ENCODE peak calls at places on chromosomes 12 and 14, in nine cellular contexts. C is Panc1; G is endothelial cell of umbilical vein; X is fibroblast of pulmonary artery; E is CD4-positive, alpha-beta memory T cell; Q is choroid plexus epithelial cell; M is AG09309; J is ovary; B is Jurkat, Clone E6-1. S is an unnamed sample.

GRCh38 chr14:76729953-76730505 is 31.2 kb upstream of the VASH1 start:
- DNase-seq in C (no peak), G (peak), X (peak), E (no peak), Q (peak), M (no peak), J (no peak), B (no peak), S (no peak)

GRCh38 chr12:29131539-29131938 is 17.5 kb upstream of the FAR2 start:
- DNase-seq in C (no peak), G (peak), X (peak), E (no peak), Q (peak), M (no peak), J (no peak), B (no peak), S (no peak)

GRCh38 chr12:122946690-122947271 is 19.5 kb downstream of the ABCB9 start:
- DNase-seq in C (peak), G (peak), X (peak), E (no peak), Q (peak), M (peak), J (peak), B (no peak), S (peak)

GRCh38 chr14:36771256-36771655 is 109.6 kb downstream of the PAX9 start:
- DNase-seq in C (no peak), G (peak), X (no peak), E (no peak), Q (no peak), M (no peak), J (no peak), B (no peak), S (no peak)

GRCh38 chr12:122322501-122322900 is 56.2 kb upstream of the VPS33A start:
- DNase-seq in C (no peak), G (peak), X (peak), E (no peak), Q (peak), M (no peak), J (no peak), B (no peak), S (peak)

GRCh38 chr12:10661338-10661737 is 12.5 kb downstream of the STYK1 start:
- DNase-seq in C (no peak), G (no peak), X (peak), E (no peak), Q (peak), M (peak), J (no peak), B (no peak), S (no peak)

GRCh38 chr14:43898709-43899108 is 608.4 kb downstream of the FSCB start:
- DNase-seq in C (no peak), G (no peak), X (peak), E (no peak), Q (no peak), M (no peak), J (no peak), B (peak), S (no peak)

GRCh38 chr12:101862245-101862644 is 15.1 kb upstream of the DRAM1 start:
- DNase-seq in C (no peak), G (no peak), X (no peak), E (no peak), Q (peak), M (no peak), J (no peak), B (no peak), S (no peak)

GRCh38 chr12:66154776-66155175 is 15.0 kb downstream of the TMBIM4 start:
- DNase-seq in C (no peak), G (no peak), X (peak), E (no peak), Q (no peak), M (no peak), J (no peak), B (no peak), S (no peak)

GRCh38 chr12:122730215-122731014 is at the start of gene HCAR1:
- DNase-seq in C (no peak), G (no peak), X (peak), E (peak), Q (peak), M (no peak), J (peak), B (peak), S (no peak)

GRCh38 chr12:2691340-2692111 is 103.2 kb upstream of the FKBP4 start:
- DNase-seq in C (no peak), G (no peak), X (peak), E (peak), Q (no peak), M (no peak), J (no peak), B (peak), S (no peak)
- H3K4me3 ChIP-seq in C (peak), G (peak), X (peak), E (peak), Q (peak), M (no peak), J (peak), B (peak), S (peak)

GRCh38 chr12:108802666-108803036 is 54.7 kb downstream of the SSH1 start:
- DNase-seq in C (no peak), G (peak), X (no peak), E (no peak), Q (peak), M (no peak), J (no peak), B (no peak), S (no peak)
- H3K4me3 ChIP-seq in C (no peak), G (no peak), X (no peak), E (no peak), Q (no peak), M (no peak), J (no peak), B (no peak), S (no peak)

DNA sequence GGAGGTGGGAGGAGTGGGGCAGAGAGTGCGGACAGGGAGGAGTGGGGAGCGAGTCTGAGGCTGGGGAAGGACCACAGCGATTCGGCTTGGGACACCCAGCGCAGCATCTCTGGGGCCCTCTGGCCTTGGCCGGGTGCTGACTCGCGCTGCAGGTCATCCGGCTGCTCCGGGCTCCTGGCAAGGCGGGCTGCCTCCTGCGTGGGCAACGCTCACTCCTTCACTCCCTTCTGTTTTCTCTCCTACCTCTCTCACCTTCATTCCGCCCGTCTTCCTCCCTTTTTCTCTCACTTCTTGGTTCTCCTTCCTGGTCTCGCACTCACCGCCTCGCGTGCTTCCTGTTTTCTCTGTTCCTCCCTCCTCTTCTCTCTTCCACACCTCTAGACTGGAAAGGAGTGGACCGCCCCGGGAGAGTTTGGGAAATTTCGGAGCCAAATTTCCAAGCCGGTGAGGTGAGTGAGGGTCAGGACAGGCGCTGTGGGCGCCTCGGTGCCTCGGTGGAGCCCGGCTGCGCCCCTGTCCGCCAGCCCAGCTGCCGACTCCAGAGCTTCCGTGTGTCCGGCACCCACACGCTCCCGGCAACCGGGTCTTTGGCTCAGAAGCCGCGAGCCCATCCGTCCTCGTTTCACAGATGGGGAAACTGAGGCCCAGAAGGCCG is 86.7 kb downstream of the B4GALNT3 start:
- DNase-seq in C (no peak), G (no peak), X (no peak), E (no peak), Q (no peak), M (no peak), J (no peak), B (no peak), S (no peak)
- H3K4me3 ChIP-seq in C (no peak), G (no peak), X (no peak), E (no peak), Q (no peak), M (no peak), J (no peak), B (no peak), S (no peak)

DNA sequence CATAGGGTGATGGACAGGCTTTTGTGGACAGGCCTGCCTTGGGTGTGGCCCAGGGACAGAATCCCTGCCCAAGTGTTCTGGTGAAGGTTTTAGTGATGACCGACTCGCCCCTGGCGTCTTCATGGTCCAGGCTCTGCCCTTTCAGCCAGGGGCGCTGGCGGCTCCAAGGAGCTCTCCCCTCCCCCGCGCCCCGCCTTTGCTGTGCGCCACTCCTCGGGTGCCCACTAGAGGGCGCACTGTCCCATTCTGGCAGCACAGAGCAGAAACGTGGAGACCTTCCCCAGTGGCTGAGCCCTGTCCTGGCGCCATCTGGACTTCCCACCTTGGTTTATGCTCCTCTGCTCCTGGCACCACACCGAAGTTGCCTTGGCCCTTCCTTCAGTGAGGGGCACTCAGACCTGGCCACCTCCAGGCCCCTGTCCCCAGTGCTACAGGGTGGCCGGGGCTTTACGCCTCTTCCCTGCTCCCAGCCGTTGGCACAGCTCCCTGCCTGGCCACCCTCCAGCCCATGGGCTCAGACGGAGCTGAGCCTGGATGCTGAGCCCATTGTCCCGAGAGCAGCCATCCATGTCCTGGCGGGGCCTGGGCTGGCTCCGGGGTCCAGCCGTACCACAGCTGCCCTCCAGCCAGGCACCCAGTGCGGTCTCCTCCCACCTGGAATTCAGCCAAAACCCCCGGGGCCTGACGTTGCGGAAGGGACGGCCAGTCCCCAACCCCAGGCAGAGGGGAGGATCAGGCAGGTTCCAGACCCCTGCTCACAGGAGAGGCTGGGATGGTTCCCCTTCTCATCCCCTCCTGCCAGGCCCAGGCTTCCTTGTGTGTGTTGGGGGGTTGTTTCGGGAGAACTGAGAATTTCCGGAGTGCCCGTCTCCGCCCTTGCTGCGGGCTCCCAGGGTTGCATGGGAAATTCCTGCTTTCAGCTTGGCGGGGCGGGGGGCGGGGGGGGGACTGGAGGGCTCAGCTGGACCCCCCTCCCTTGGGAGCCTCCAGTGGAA is 5.6 kb upstream of the CRIP1 start:
- DNase-seq in C (no peak), G (peak), X (peak), E (peak), Q (peak), M (peak), J (peak), B (peak), S (peak)
- H3K4me3 ChIP-seq in C (peak), G (no peak), X (peak), E (peak), Q (peak), M (peak), J (peak), B (peak), S (peak)

GRCh38 chr12:57621497-57622292 is 10.5 kb downstream of the ARHGEF25 start:
- DNase-seq in C (no peak), G (peak), X (no peak), E (peak), Q (peak), M (no peak), J (peak), B (no peak), S (no peak)

GRCh38 chr12:57619434-57620244 is 8.4 kb downstream of the ARHGEF25 start:
- DNase-seq in C (no peak), G (no peak), X (no peak), E (no peak), Q (no peak), M (no peak), J (no peak), B (no peak), S (no peak)

GRCh38 chr12:57620245-57620935 is 9.2 kb downstream of the ARHGEF25 start:
- DNase-seq in C (no peak), G (no peak), X (no peak), E (no peak), Q (no peak), M (no peak), J (no peak), B (no peak), S (no peak)

GRCh38 chr12:57622293-57623245 is 10.4 kb downstream of the B4GALNT1 start:
- DNase-seq in C (no peak), G (no peak), X (no peak), E (no peak), Q (no peak), M (no peak), J (no peak), B (no peak), S (no peak)

DNA sequence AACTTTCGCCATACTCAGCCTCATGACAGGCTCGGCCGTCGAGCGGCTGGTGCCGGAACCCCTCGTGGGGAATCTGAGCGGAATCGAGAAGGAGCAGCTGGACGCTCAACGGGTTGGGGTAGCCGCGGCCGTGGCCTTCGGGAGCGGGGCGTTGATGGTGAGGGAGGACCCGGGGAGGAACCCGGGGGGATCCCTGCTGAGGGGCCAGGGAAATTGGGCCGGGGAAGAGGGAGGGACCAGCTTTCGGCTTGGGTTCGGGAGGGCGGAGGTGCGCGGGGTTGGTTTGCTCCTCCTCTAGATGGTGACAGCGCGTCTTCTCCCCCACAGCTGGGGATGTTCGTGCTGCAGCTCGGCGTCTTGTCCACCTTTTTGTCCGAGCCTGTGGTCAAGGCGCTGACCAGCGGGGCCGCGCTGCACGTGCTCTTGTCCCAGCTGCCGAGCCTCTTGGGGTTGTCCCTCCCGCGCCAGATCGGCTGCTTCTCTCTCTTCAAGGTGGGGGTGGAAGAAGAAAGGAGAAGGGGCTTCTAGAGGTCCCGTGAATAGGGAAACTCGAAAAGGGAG is 9.8 kb downstream of the ARHGEF25 start:
- DNase-seq in C (no peak), G (no peak), X (no peak), E (no peak), Q (no peak), M (no peak), J (no peak), B (no peak), S (no peak)
- H3K4me3 ChIP-seq in C (peak), G (no peak), X (peak), E (peak), Q (peak), M (peak), J (no peak), B (peak), S (no peak)

GRCh38 chr14:58280954-58281787 is 17.2 kb upstream of the ARID4A start:
- DNase-seq in C (no peak), G (peak), X (peak), E (peak), Q (peak), M (peak), J (no peak), B (peak), S (peak)
- H3K4me3 ChIP-seq in C (no peak), G (peak), X (peak), E (no peak), Q (no peak), M (no peak), J (no peak), B (no peak), S (no peak)

DNA sequence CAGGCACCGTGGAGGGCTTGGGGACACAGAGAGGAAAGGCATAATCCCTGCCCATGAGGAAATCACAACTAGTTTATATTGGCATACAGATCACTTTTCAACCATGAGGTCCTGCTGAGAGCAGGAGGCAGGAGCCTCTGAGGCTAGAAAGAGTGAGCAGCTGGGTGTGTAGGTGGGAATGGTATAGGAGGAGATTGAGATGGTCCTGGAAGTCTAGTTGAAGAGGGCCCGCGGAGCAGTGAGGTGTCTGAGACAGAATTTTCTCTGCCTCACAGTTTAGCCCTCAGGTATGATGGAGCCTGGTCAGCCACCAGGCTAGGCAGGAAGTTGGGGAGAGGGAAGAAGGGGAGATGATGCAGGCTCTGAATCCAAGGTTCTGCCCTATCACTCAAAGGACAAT is 54.7 kb upstream of the JDP2 start:
- DNase-seq in C (no peak), G (no peak), X (no peak), E (no peak), Q (no peak), M (no peak), J (no peak), B (no peak), S (no peak)
- H3K4me3 ChIP-seq in C (no peak), G (no peak), X (no peak), E (no peak), Q (no peak), M (no peak), J (no peak), B (no peak), S (no peak)

DNA sequence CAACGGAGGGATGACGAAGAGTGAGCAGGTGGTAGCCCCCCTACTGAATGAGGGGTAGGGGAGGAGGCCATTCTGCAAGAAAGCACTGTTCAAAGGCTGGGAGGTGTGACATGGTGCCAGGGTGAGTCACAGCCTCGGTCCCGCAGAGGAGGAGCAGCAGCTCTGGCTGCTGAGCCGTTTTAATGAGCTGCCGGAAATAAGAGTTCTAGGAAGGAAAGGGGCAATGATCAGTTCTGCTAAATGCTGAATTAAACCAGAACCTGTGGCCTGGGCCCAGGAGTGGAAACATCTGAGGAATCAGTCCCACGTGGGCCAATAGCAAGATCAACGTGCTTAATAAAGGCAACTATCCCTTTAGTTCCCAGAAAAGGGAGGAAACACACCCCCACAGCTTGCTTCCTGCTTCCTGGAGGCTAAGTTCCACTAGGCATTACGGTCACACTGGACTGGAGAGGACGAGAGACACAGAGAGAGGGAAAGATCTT is 3.6 kb downstream of the ABCD4 start:
- DNase-seq in C (no peak), G (peak), X (peak), E (no peak), Q (no peak), M (peak), J (no peak), B (no peak), S (peak)
- H3K4me3 ChIP-seq in C (no peak), G (peak), X (no peak), E (no peak), Q (no peak), M (no peak), J (no peak), B (no peak), S (no peak)